ENCODE peak calls at places on chromosomes 5 and 9, in eight cellular contexts. J, Z, N, P, F, I, M and G are unnamed samples.

GRCh38 chr5:178467261-178468195 is 122.7 kb downstream of the COL23A1 start:
- DNase-seq in J (no peak), Z (no peak), N (peak), P (no peak), F (no peak), I (no peak), M (peak), G (peak)

GRCh38 chr9:114314881-114315722 is 7.8 kb upstream of the ORM1 start:
- DNase-seq in J (no peak), Z (no peak), N (no peak), P (no peak), F (no peak), I (no peak), M (no peak), G (peak)

GRCh38 chr5:117943521-117943920 is 1044.8 kb downstream of the DTWD2 start:
- DNase-seq in J (no peak), Z (no peak), N (no peak), P (no peak), F (no peak), I (no peak), M (no peak), G (no peak)

GRCh38 chr5:172659909-172660628 is 19.0 kb downstream of the NEURL1B start:
- DNase-seq in J (no peak), Z (no peak), N (peak), P (no peak), F (no peak), I (peak), M (peak), G (peak)

GRCh38 chr5:116455061-116455460 is 119.6 kb downstream of the SEMA6A start:
- DNase-seq in J (no peak), Z (no peak), N (peak), P (no peak), F (no peak), I (no peak), M (peak), G (no peak)

GRCh38 chr5:39355324-39355723 is 9.0 kb downstream of the C9 start:
- DNase-seq in J (no peak), Z (no peak), N (no peak), P (no peak), F (no peak), I (no peak), M (no peak), G (no peak)

GRCh38 chr5:134594336-134594735 is 38.3 kb downstream of the SAR1B start:
- DNase-seq in J (no peak), Z (no peak), N (no peak), P (no peak), F (no peak), I (no peak), M (no peak), G (no peak)

GRCh38 chr5:125786021-125786420 is 637.2 kb upstream of the GRAMD2B start:
- DNase-seq in J (no peak), Z (no peak), N (peak), P (no peak), F (no peak), I (no peak), M (no peak), G (no peak)

GRCh38 chr5:178236685-178237084 is 4.1 kb upstream of the PHYKPL start:
- DNase-seq in J (no peak), Z (no peak), N (peak), P (no peak), F (no peak), I (peak), M (no peak), G (no peak)

GRCh38 chr5:107028938-107029337 is 641.8 kb downstream of the EFNA5 start:
- DNase-seq in J (no peak), Z (no peak), N (no peak), P (no peak), F (no peak), I (no peak), M (no peak), G (no peak)

GRCh38 chr5:140800816-140801493 is at the start of gene PCDHA3:
- DNase-seq in J (peak), Z (no peak), N (peak), P (no peak), F (no peak), I (no peak), M (peak), G (no peak)

GRCh38 chr5:95712347-95712958 is 18.7 kb upstream of the RHOBTB3 start:
- DNase-seq in J (no peak), Z (no peak), N (peak), P (no peak), F (no peak), I (no peak), M (peak), G (no peak)

GRCh38 chr9:86634501-86634900 is 280.3 kb upstream of the TUT7 start:
- DNase-seq in J (no peak), Z (no peak), N (no peak), P (no peak), F (no peak), I (no peak), M (no peak), G (no peak)

GRCh38 chr5:54177058-54177457 is 133.3 kb downstream of the ARL15 start:
- DNase-seq in J (no peak), Z (no peak), N (no peak), P (no peak), F (no peak), I (no peak), M (no peak), G (no peak)

GRCh38 chr9:78669591-78669990 is 372.7 kb downstream of the PSAT1 start:
- DNase-seq in J (no peak), Z (no peak), N (peak), P (no peak), F (no peak), I (no peak), M (peak), G (no peak)

GRCh38 chr5:1292846-1293415 is 1.9 kb downstream of the TERT start:
- DNase-seq in J (no peak), Z (no peak), N (no peak), P (no peak), F (no peak), I (no peak), M (no peak), G (peak)

GRCh38 chr5:178429541-178430186 is 160.5 kb downstream of the COL23A1 start:
- DNase-seq in J (no peak), Z (no peak), N (no peak), P (no peak), F (no peak), I (peak), M (no peak), G (no peak)

GRCh38 chr5:111680737-111681413 is 76.1 kb downstream of the NREP start:
- DNase-seq in J (no peak), Z (no peak), N (peak), P (no peak), F (no peak), I (peak), M (peak), G (peak)

GRCh38 chr5:35990941-35991592 is at the start of gene UGT3A1:
- DNase-seq in J (peak), Z (no peak), N (no peak), P (no peak), F (no peak), I (no peak), M (no peak), G (no peak)

GRCh38 chr5:154198611-154199230 is 8.2 kb downstream of the GALNT10 start:
- DNase-seq in J (peak), Z (no peak), N (peak), P (no peak), F (no peak), I (no peak), M (peak), G (no peak)